ENCODE peak calls at places on chromosomes 16 and 17, in five cellular contexts. A is adipocyte, R is adrenal gland, V is colonic mucosa, F is MM.1S. C is an unnamed sample. For H3K4me1, the result is how much of the 10 kb centered on the place peaks cover.

GRCh38 chr17:78263063-78263735 is 31.8 kb downstream of the TMEM235 start:
- DNase-seq in A (no peak), R (no peak), V (peak), F (no peak), C (no peak)

GRCh38 chr16:26317885-26318284 is 626.1 kb downstream of the HS3ST4 start:
- DNase-seq in A (no peak), R (no peak), V (no peak), F (no peak), C (no peak)

GRCh38 chr16:962366-962765 is 8.4 kb downstream of the LMF1 start:
- DNase-seq in A (no peak), R (no peak), V (no peak), F (no peak), C (no peak)

GRCh38 chr17:13428611-13429042 is 173.1 kb downstream of the HS3ST3A1 start:
- DNase-seq in A (peak), R (no peak), V (no peak), F (no peak), C (no peak)

GRCh38 chr17:32518856-32519768 is 32.3 kb downstream of the CDK5R1 start:
- DNase-seq in A (peak), R (peak), V (peak), F (no peak), C (peak)

GRCh38 chr17:54899721-54900456 is 763 bp upstream of the TOM1L1 start:
- DNase-seq in A (no peak), R (no peak), V (peak), F (no peak), C (no peak)

GRCh38 chr16:89484923-89485679 is 5.3 kb downstream of the ANKRD11 start:
- DNase-seq in A (no peak), R (peak), V (no peak), F (peak), C (no peak)

GRCh38 chr16:30041841-30042240 is 10.8 kb upstream of the TLCD3B start:
- DNase-seq in A (peak), R (no peak), V (no peak), F (peak), C (peak)

GRCh38 chr17:66748578-66748977 is 86.3 kb upstream of the CACNG5 start:
- DNase-seq in A (no peak), R (no peak), V (no peak), F (no peak), C (no peak)

GRCh38 chr16:26454102-26454501 is 612.6 kb upstream of the C16orf82 start:
- DNase-seq in A (no peak), R (no peak), V (no peak), F (no peak), C (peak)

GRCh38 chr17:80888276-80889160 is 103.1 kb upstream of the CHMP6 start:
- DNase-seq in A (no peak), R (no peak), V (no peak), F (no peak), C (no peak)

GRCh38 chr16:11757671-11758545 is 15.3 kb upstream of the TXNDC11 start:
- DNase-seq in A (peak), R (peak), V (peak), F (no peak), C (peak)

GRCh38 chr17:79223471-79223870 is 148.8 kb downstream of the ENGASE start:
- DNase-seq in A (no peak), R (no peak), V (no peak), F (no peak), C (no peak)

GRCh38 chr16:49348408-49349176 is 25.0 kb upstream of the C16orf78 start:
- DNase-seq in A (no peak), R (no peak), V (no peak), F (no peak), C (no peak)

GRCh38 chr16:11253009-11253994 is 2.7 kb downstream of the SOCS1 start:
- DNase-seq in A (peak), R (no peak), V (no peak), F (no peak), C (peak)

GRCh38 chr17:36196099-36196496 is 460 bp downstream of the CCL3L1 start:
- DNase-seq in A (no peak), R (no peak), V (no peak), F (peak), C (no peak)

GRCh38 chr16:11686713-11687112 is 18.5 kb downstream of the SNN start:
- DNase-seq in A (no peak), R (no peak), V (no peak), F (peak), C (no peak)

GRCh38 chr16:82629441-82630027 is 2.8 kb downstream of the CDH13 start:
- DNase-seq in A (peak), R (no peak), V (no peak), F (no peak), C (peak)

GRCh38 chr17:65374966-65375365 is 186.5 kb downstream of the AXIN2 start:
- DNase-seq in A (no peak), R (no peak), V (peak), F (no peak), C (no peak)

GRCh38 chr16:88509749-88510069 is 56.6 kb downstream of the ZFPM1 start:
- DNase-seq in A (no peak), R (no peak), V (no peak), F (no peak), C (no peak)

GRCh38 chr16:85006639-85007038 is 4.7 kb downstream of the ZDHHC7 start:
- DNase-seq in A (peak), R (no peak), V (no peak), F (no peak), C (peak)
- H3K4me1 ChIP-seq in A (half or more), R (half or more), V (under half), F (under half), C (under half)

DNA sequence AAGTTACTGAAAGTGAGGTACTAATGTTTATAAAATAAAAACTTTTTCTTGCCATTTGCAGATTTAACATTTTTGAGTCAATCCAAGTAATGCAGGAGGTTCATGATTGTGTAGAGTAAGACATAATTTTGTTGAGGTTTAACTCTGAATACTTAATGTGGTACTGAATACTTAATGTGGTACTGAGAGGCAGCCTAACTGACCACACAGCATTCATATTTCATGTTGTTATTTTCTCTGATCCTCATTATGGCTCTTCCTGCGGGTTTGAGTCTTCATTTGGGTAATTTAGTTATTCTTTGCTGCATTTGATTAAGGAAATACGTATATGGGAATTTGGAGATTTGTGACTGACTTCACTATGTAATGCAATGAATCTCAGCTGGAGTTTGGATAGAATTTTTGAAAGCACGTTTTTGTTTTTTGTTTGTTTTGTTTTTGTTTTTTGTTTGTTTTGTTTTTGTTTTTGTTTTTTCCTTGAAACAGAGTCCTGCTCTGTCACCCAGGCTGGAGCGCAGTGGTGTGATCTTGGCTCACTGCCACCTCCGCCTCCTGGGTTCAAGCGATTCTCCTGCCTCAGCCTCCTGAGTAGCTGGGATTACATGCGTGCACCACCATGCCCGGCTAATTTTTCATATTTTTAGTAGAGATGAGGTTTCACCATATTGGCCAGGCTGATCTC is 3.8 kb downstream of the SF3B3 start:
- DNase-seq in A (no peak), R (no peak), V (no peak), F (no peak), C (no peak)
- H3K4me1 ChIP-seq in A (under half), R (half or more), V (under half), F (under half), C (under half)

DNA sequence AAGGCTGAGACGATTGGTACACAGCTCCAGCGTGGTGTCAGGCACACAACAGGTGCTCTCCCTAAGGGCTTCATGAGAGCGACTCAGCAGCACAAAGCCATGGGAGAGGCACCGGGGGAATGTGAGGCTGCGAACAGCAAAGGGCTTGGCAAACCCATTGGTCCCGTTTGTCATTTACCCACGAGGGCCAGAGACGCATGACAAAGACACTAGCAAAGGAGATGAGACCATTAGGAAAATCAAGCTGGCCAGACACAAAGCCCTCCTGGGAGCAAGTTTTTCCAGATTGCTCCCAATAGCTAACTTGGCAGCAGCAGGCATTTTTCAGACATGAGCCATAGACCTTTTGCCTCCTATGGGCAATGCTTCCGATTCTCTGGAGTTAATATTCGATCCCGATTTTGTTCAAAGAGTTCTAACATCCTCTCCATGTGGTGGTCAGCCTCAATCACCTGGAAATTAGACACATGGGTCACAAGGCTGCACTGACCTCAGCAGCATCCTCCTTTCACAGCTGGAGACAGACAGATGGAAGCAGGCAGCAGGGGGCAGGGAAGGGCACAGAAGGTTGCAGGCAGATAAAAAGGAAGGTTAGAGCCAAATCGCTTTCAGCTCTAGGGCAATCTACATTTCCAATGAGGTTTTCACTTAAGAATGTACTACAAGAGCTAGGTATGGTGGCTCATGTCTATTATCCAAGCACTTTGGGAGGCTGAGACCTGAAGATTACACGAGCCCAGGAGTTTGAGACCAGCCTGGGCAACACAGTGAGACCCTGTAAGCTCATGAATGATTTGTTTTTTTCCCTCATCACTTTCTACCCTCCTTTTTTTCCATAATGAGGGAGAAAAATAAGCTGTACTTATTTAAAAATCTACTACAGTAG is 38.1 kb downstream of the TK2 start:
- DNase-seq in A (peak), R (peak), V (no peak), F (no peak), C (peak)
- H3K4me1 ChIP-seq in A (half or more), R (under half), V (under half), F (under half), C (under half)

GRCh38 chr17:38660097-38661026 is 14.4 kb downstream of the EPOP start:
- DNase-seq in A (no peak), R (no peak), V (no peak), F (no peak), C (no peak)
- H3K4me1 ChIP-seq in A (under half), R (under half), V (under half), F (under half), C (under half)

GRCh38 chr17:48630925-48631692 is 5.0 kb upstream of the HOXB9 start:
- DNase-seq in A (no peak), R (no peak), V (peak), F (no peak), C (no peak)
- H3K4me1 ChIP-seq in A (under half), R (under half), V (under half), F (under half), C (under half)

C was measured in fibroblast of lung.